ENCODE peak calls at places on chromosomes 11 and 22, in ten cellular contexts. F is mucosa of descending colon, Q is HL-60, L is hepatocyte, T is fibroblast of pulmonary artery, K is cardiac fibroblast, P is HepG2, R is neural crest cell, D is RWPE2, H is tibial artery. G is an unnamed sample.

GRCh38 chr11:114813216-114813615 is 134.9 kb downstream of the NXPE2 start:
- DNase-seq in R (no peak), D (no peak), P (no peak), L (no peak), T (no peak), F (no peak), H (no peak), Q (no peak), K (no peak), G (no peak)

GRCh38 chr22:25452116-25452700 is 112.3 kb upstream of the GRK3 start:
- DNase-seq in F (no peak), D (no peak), Q (no peak), T (peak), P (no peak), L (no peak), K (peak), H (no peak), R (no peak), G (no peak)

GRCh38 chr11:67056640-67057409 is at the start of gene RHOD:
- DNase-seq in F (peak), K (peak), L (peak), Q (no peak), T (no peak), P (no peak), H (peak), D (no peak), R (peak), G (no peak)

GRCh38 chr11:123682976-123683375 is 28.6 kb upstream of the SCN3B start:
- DNase-seq in L (no peak), R (no peak), T (no peak), K (no peak), H (no peak), D (no peak), F (no peak), P (no peak), Q (no peak), G (no peak)

GRCh38 chr11:1205121-1205986 is 17.5 kb upstream of the MUC5B start:
- DNase-seq in D (peak), Q (no peak), R (no peak), H (peak), P (no peak), L (no peak), K (no peak), T (no peak), F (peak), G (no peak)

GRCh38 chr11:115606223-115607220 is 102.3 kb upstream of the CADM1 start:
- DNase-seq in K (peak), R (no peak), F (no peak), D (no peak), H (no peak), T (peak), P (no peak), L (peak), Q (no peak), G (no peak)

GRCh38 chr11:44775366-44776356 is 48.9 kb downstream of the TSPAN18 start:
- DNase-seq in T (peak), K (peak), Q (peak), R (peak), F (peak), P (peak), D (no peak), H (peak), L (peak), G (no peak)

GRCh38 chr11:66546368-66546965 is at the start of gene ACTN3:
- DNase-seq in K (peak), T (peak), R (no peak), F (peak), D (no peak), H (peak), L (peak), P (peak), Q (no peak), G (no peak)

GRCh38 chr11:33857924-33858323 is 34.0 kb downstream of the LMO2 start:
- DNase-seq in L (peak), T (peak), F (peak), P (peak), Q (no peak), H (peak), D (no peak), K (peak), R (peak), G (peak)

GRCh38 chr22:43127166-43127908 is 15.9 kb downstream of the MCAT start:
- DNase-seq in P (no peak), R (no peak), D (peak), T (no peak), Q (no peak), F (peak), H (no peak), L (peak), K (no peak), G (no peak)

GRCh38 chr11:86696004-86696403 is 23.6 kb upstream of the ME3 start:
- DNase-seq in L (peak), K (peak), D (no peak), P (peak), Q (no peak), T (peak), R (no peak), F (no peak), H (no peak), G (peak)

GRCh38 chr11:66915866-66916265 is 42.3 kb downstream of the PC start:
- DNase-seq in K (no peak), D (no peak), F (no peak), P (no peak), R (no peak), T (no peak), H (no peak), Q (no peak), L (no peak), G (no peak)

GRCh38 chr22:28299760-28300159 is 379.9 kb downstream of the TTC28 start:
- DNase-seq in H (no peak), K (peak), T (peak), F (no peak), P (no peak), D (no peak), R (no peak), L (peak), Q (no peak), G (no peak)

GRCh38 chr11:19326499-19326898 is 85.8 kb upstream of the E2F8 start:
- DNase-seq in F (no peak), H (no peak), R (no peak), K (peak), T (peak), L (no peak), D (no peak), P (no peak), Q (no peak), G (no peak)

GRCh38 chr22:45972091-45972867 is 4.7 kb downstream of the WNT7B start:
- DNase-seq in K (no peak), Q (no peak), H (no peak), R (no peak), F (no peak), T (no peak), D (no peak), L (no peak), P (no peak), G (no peak)

GRCh38 chr22:33605201-33605600 is 315.1 kb downstream of the LARGE1 start:
- DNase-seq in D (no peak), F (no peak), H (no peak), T (no peak), K (no peak), Q (no peak), P (no peak), R (no peak), L (no peak), G (no peak)

GRCh38 chr11:121810291-121810690 is 305.7 kb downstream of the BLID start:
- DNase-seq in H (no peak), Q (no peak), T (peak), L (no peak), K (peak), F (no peak), D (no peak), R (no peak), P (no peak), G (no peak)

GRCh38 chr11:827146-827860 is 416 bp upstream of the CRACR2B start:
- DNase-seq in Q (no peak), T (no peak), H (no peak), F (peak), D (no peak), L (peak), P (peak), R (no peak), K (no peak), G (no peak)

GRCh38 chr11:72226701-72227100 is 2.1 kb downstream of the INPPL1 start:
- DNase-seq in P (no peak), R (no peak), L (peak), T (no peak), D (no peak), F (no peak), K (no peak), H (no peak), Q (no peak), G (no peak)

GRCh38 chr11:13868710-13869403 is 93.7 kb upstream of the SPON1 start:
- DNase-seq in H (no peak), F (no peak), R (no peak), D (no peak), Q (no peak), T (no peak), P (no peak), K (no peak), L (no peak), G (no peak)

GRCh38 chr11:111539426-111540113 is 950 bp upstream of the LAYN start:
- DNase-seq in P (no peak), T (no peak), F (no peak), L (no peak), H (no peak), Q (no peak), K (no peak), R (no peak), D (no peak), G (no peak)

GRCh38 chr22:28479912-28480311 is 199.7 kb downstream of the TTC28 start:
- DNase-seq in R (no peak), T (no peak), K (no peak), L (no peak), F (no peak), H (no peak), Q (no peak), D (no peak), P (no peak), G (no peak)

GRCh38 chr11:132792341-132793140 is 739.8 kb downstream of the OPCML start:
- DNase-seq in R (no peak), P (no peak), H (no peak), D (no peak), L (peak), Q (no peak), K (no peak), F (no peak), T (no peak), G (no peak)

GRCh38 chr11:20026629-20027545 is 133.4 kb downstream of the DBX1 start:
- DNase-seq in T (no peak), F (peak), K (no peak), R (no peak), L (peak), P (no peak), D (peak), Q (no peak), H (no peak), G (no peak)

GRCh38 chr22:35375031-35375430 is 5.9 kb upstream of the HMOX1 start:
- DNase-seq in H (no peak), Q (no peak), T (no peak), D (no peak), L (no peak), P (no peak), F (no peak), R (no peak), K (no peak), G (no peak)

GRCh38 chr11:60194511-60194910 is 11.6 kb upstream of the MS4A6A start:
- DNase-seq in Q (no peak), K (no peak), H (no peak), D (no peak), F (no peak), T (no peak), R (no peak), P (no peak), L (no peak), G (no peak)

GRCh38 chr11:60195923-60196368 is 13.1 kb upstream of the MS4A6A start:
- DNase-seq in H (no peak), K (no peak), L (no peak), R (no peak), Q (no peak), F (no peak), D (no peak), T (no peak), P (no peak), G (no peak)

GRCh38 chr11:60197442-60197841 is 14.6 kb upstream of the MS4A6A start:
- DNase-seq in T (no peak), R (no peak), Q (no peak), K (no peak), L (no peak), F (no peak), H (no peak), D (no peak), P (no peak), G (no peak)

GRCh38 chr11:60193687-60194433 is 11.0 kb upstream of the MS4A6A start:
- DNase-seq in R (peak), Q (peak), L (peak), D (no peak), H (no peak), K (peak), P (peak), F (no peak), T (peak), G (peak)
- TF ChIP-seq CTCF in R (peak), Q (peak), L (peak), D (peak), H (peak), K (peak), P (peak), F (peak), T (peak), G (peak)

GRCh38 chr11:130315354-130315970 is 745 bp upstream of the ZBTB44 start:
- DNase-seq in R (no peak), H (peak), Q (no peak), D (no peak), K (no peak), L (peak), P (no peak), F (peak), T (no peak), G (no peak)
- TF ChIP-seq CTCF in R (no peak), H (no peak), Q (no peak), D (no peak), K (no peak), L (no peak), P (no peak), F (no peak), T (no peak), G (peak)

GRCh38 chr11:71150859-71151258 is 101.5 kb downstream of the SHANK2 start:
- DNase-seq in F (no peak), D (no peak), P (no peak), R (no peak), L (no peak), T (no peak), Q (no peak), K (no peak), H (no peak), G (no peak)
- TF ChIP-seq CTCF in F (no peak), D (no peak), P (no peak), R (no peak), L (no peak), T (no peak), Q (no peak), K (no peak), H (no peak), G (no peak)

GRCh38 chr11:76151561-76152085 is 54.7 kb downstream of the WNT11 start:
- DNase-seq in D (no peak), R (no peak), Q (no peak), L (no peak), K (no peak), F (peak), T (no peak), H (no peak), P (no peak), G (no peak)

GRCh38 chr11:76150141-76150540 is 56.2 kb downstream of the WNT11 start:
- DNase-seq in D (no peak), T (no peak), R (no peak), P (no peak), F (peak), Q (no peak), L (no peak), K (no peak), H (no peak), G (no peak)

GRCh38 chr11:76148207-76148606 is 58.1 kb downstream of the WNT11 start:
- DNase-seq in T (no peak), D (no peak), K (no peak), H (no peak), P (no peak), L (no peak), R (no peak), F (peak), Q (no peak), G (no peak)

GRCh38 chr11:76148941-76149613 is 57.2 kb downstream of the WNT11 start:
- DNase-seq in T (peak), R (no peak), F (peak), P (peak), L (peak), K (no peak), H (no peak), D (no peak), Q (no peak), G (no peak)

GRCh38 chr11:76149713-76150112 is 56.6 kb downstream of the WNT11 start:
- DNase-seq in K (no peak), F (peak), L (no peak), D (no peak), P (no peak), Q (no peak), R (no peak), H (no peak), T (no peak), G (no peak)
- TF ChIP-seq CTCF in K (no peak), F (no peak), L (no peak), D (no peak), P (no peak), Q (no peak), R (no peak), H (no peak), T (no peak), G (no peak)